ENCODE peak calls at places on chromosome 16, in eight cellular contexts. J is activated T-cell treated with anti-CD3 and anti-CD28 coated beads, Interleukin-2, amount 50 U/mL, for 72 hours; N is nucleus accumbens; U is endodermal cell; H is small intestine; C is T-helper 17 cell; Y is activated CD8-positive, alpha-beta T cell treated with anti-CD3 and anti-CD28 coated beads for 36 hours; V is LNCaP clone FGC. P is an unnamed sample.

GRCh38 chr16:80681436-80681835 is 123.0 kb downstream of the CDYL2 start:
- DNase-seq in J (no peak), N (no peak), U (no peak), H (no peak), C (no peak), Y (no peak), V (no peak), P (no peak)

GRCh38 chr16:27204232-27204915 is 1.0 kb downstream of the KDM8 start:
- DNase-seq in J (no peak), N (peak), U (no peak), H (no peak), C (no peak), Y (peak), V (peak), P (no peak)

GRCh38 chr16:4410335-4411075 is 5.9 kb downstream of the CORO7 start:
- DNase-seq in J (no peak), N (peak), U (no peak), H (no peak), C (no peak), Y (no peak), V (peak), P (no peak)

GRCh38 chr16:69520800-69521602 is 44.8 kb upstream of the NFAT5 start:
- DNase-seq in J (peak), N (no peak), U (no peak), H (no peak), C (no peak), Y (peak), V (no peak), P (peak)

GRCh38 chr16:29996773-29997250 is 771 bp downstream of the INO80E start:
- DNase-seq in J (no peak), N (no peak), U (no peak), H (no peak), C (no peak), Y (peak), V (no peak), P (no peak)

GRCh38 chr16:25264599-25264998 is 7.0 kb upstream of the ZKSCAN2 start:
- DNase-seq in J (no peak), N (no peak), U (peak), H (no peak), C (no peak), Y (peak), V (no peak), P (no peak)

GRCh38 chr16:50671644-50672260 is 9.4 kb downstream of the SNX20 start:
- DNase-seq in J (peak), N (no peak), U (peak), H (peak), C (peak), Y (peak), V (peak), P (no peak)

GRCh38 chr16:89359296-89360147 is 130.8 kb downstream of the ANKRD11 start:
- DNase-seq in J (no peak), N (no peak), U (no peak), H (no peak), C (no peak), Y (no peak), V (no peak), P (no peak)

GRCh38 chr16:81645303-81645702 is 133.8 kb upstream of the PLCG2 start:
- DNase-seq in J (no peak), N (peak), U (peak), H (no peak), C (no peak), Y (no peak), V (peak), P (peak)

GRCh38 chr16:12874135-12874534 is 27.3 kb upstream of the SHISA9 start:
- DNase-seq in J (no peak), N (no peak), U (no peak), H (no peak), C (no peak), Y (no peak), V (no peak), P (peak)

GRCh38 chr16:89048871-89049422 is 44.7 kb upstream of the ACSF3 start:
- DNase-seq in J (no peak), N (no peak), U (no peak), H (no peak), C (no peak), Y (no peak), V (no peak), P (no peak)

GRCh38 chr16:30381351-30382041 is 865 bp downstream of the SEPTIN1 start:
- DNase-seq in J (peak), N (no peak), U (no peak), H (no peak), C (no peak), Y (peak), V (no peak), P (no peak)

GRCh38 chr16:86044241-86044671 is 145.3 kb downstream of the IRF8 start:
- DNase-seq in J (peak), N (no peak), U (peak), H (no peak), C (peak), Y (peak), V (peak), P (peak)

GRCh38 chr16:49492896-49493620 is 119.5 kb downstream of the C16orf78 start:
- DNase-seq in J (no peak), N (no peak), U (no peak), H (no peak), C (no peak), Y (no peak), V (no peak), P (no peak)

GRCh38 chr16:85900031-85900792 is 1.2 kb downstream of the IRF8 start:
- DNase-seq in J (no peak), N (no peak), U (no peak), H (peak), C (no peak), Y (no peak), V (no peak), P (no peak)

GRCh38 chr16:4777339-4778049 is 10.5 kb upstream of the ZNF500 start:
- DNase-seq in J (no peak), N (no peak), U (no peak), H (no peak), C (no peak), Y (no peak), V (no peak), P (no peak)

GRCh38 chr16:11677451-11677951 is 9.2 kb downstream of the SNN start:
- DNase-seq in J (no peak), N (no peak), U (no peak), H (peak), C (no peak), Y (no peak), V (no peak), P (no peak)

GRCh38 chr16:65414284-65414984 is 292.6 kb upstream of the CDH11 start:
- DNase-seq in J (no peak), N (no peak), U (no peak), H (no peak), C (no peak), Y (peak), V (no peak), P (peak)

GRCh38 chr16:86037999-86038922 is 139.3 kb downstream of the IRF8 start:
- DNase-seq in J (no peak), N (no peak), U (peak), H (peak), C (no peak), Y (no peak), V (no peak), P (no peak)

GRCh38 chr16:11016524-11016988 is 72.2 kb downstream of the CLEC16A start:
- DNase-seq in J (no peak), N (no peak), U (no peak), H (no peak), C (no peak), Y (peak), V (no peak), P (peak)

GRCh38 chr16:4183258-4184037 is 58.4 kb downstream of the SRL start:
- DNase-seq in J (peak), N (peak), U (peak), H (peak), C (peak), Y (peak), V (peak), P (peak)